ENCODE peak calls at places on chromosome 2, in six cellular contexts. One of them, this sample, is unnamed.

GRCh38 chr2:102801098-102801718 is 39.4 kb downstream of the TMEM182 start:
- DNase-seq in IMR-90: peak
- DNase-seq in H1: no peak
- DNase-seq in H9: no peak
- DNase-seq in neuronal stem cell: peak
- DNase-seq in mesenchymal stem cell: peak
- DNase-seq in this sample: no peak

GRCh38 chr2:209592106-209592505 is 168.3 kb downstream of the MAP2 start:
- DNase-seq in H1: no peak
- DNase-seq in neuronal stem cell: no peak
- DNase-seq in mesenchymal stem cell: no peak
- DNase-seq in H9: no peak
- DNase-seq in IMR-90: no peak
- DNase-seq in this sample: no peak

GRCh38 chr2:38619458-38620164 is 16.9 kb upstream of the HNRNPLL start:
- DNase-seq in mesenchymal stem cell: peak
- DNase-seq in neuronal stem cell: no peak
- DNase-seq in H9: no peak
- DNase-seq in IMR-90: peak
- DNase-seq in H1: no peak
- DNase-seq in this sample: no peak

GRCh38 chr2:170739507-170740046 is 24.4 kb downstream of the SP5 start:
- DNase-seq in H9: no peak
- DNase-seq in IMR-90: no peak
- DNase-seq in mesenchymal stem cell: no peak
- DNase-seq in neuronal stem cell: no peak
- DNase-seq in H1: no peak
- DNase-seq in this sample: no peak

GRCh38 chr2:229857634-229858033 is 64.2 kb downstream of the TRIP12 start:
- DNase-seq in H1: no peak
- DNase-seq in IMR-90: peak
- DNase-seq in neuronal stem cell: no peak
- DNase-seq in H9: no peak
- DNase-seq in mesenchymal stem cell: peak
- DNase-seq in this sample: peak

GRCh38 chr2:26001743-26002341 is 19.5 kb upstream of the KIF3C start:
- DNase-seq in H9: no peak
- DNase-seq in H1: no peak
- DNase-seq in IMR-90: peak
- DNase-seq in neuronal stem cell: no peak
- DNase-seq in mesenchymal stem cell: no peak
- DNase-seq in this sample: no peak

GRCh38 chr2:171794918-171795317 is 99.1 kb downstream of the SLC25A12 start:
- DNase-seq in IMR-90: no peak
- DNase-seq in H9: no peak
- DNase-seq in H1: no peak
- DNase-seq in mesenchymal stem cell: no peak
- DNase-seq in neuronal stem cell: peak
- DNase-seq in this sample: no peak

GRCh38 chr2:158637357-158637756 is 157.8 kb upstream of the DAPL1 start:
- DNase-seq in mesenchymal stem cell: peak
- DNase-seq in H9: no peak
- DNase-seq in IMR-90: no peak
- DNase-seq in H1: no peak
- DNase-seq in neuronal stem cell: no peak
- DNase-seq in this sample: no peak

GRCh38 chr2:222907790-222908431 is 47.1 kb downstream of the ACSL3 start:
- DNase-seq in H1: peak
- DNase-seq in mesenchymal stem cell: peak
- DNase-seq in IMR-90: peak
- DNase-seq in H9: peak
- DNase-seq in neuronal stem cell: no peak
- DNase-seq in this sample: peak

GRCh38 chr2:182949572-182950189 is 83.2 kb upstream of the FRZB start:
- DNase-seq in H9: no peak
- DNase-seq in neuronal stem cell: no peak
- DNase-seq in IMR-90: peak
- DNase-seq in H1: no peak
- DNase-seq in mesenchymal stem cell: peak
- DNase-seq in this sample: peak

GRCh38 chr2:212777020-212777491 is 238.5 kb upstream of the ERBB4 start:
- DNase-seq in mesenchymal stem cell: peak
- DNase-seq in neuronal stem cell: peak
- DNase-seq in H9: no peak
- DNase-seq in H1: no peak
- DNase-seq in IMR-90: peak
- DNase-seq in this sample: peak

GRCh38 chr2:174877796-174878195 is 113.5 kb upstream of the CHRNA1 start:
- DNase-seq in IMR-90: peak
- DNase-seq in neuronal stem cell: no peak
- DNase-seq in H1: no peak
- DNase-seq in H9: no peak
- DNase-seq in mesenchymal stem cell: no peak
- DNase-seq in this sample: no peak

GRCh38 chr2:174870787-174871186 is 106.5 kb upstream of the CHRNA1 start:
- DNase-seq in H1: no peak
- DNase-seq in mesenchymal stem cell: no peak
- DNase-seq in H9: no peak
- DNase-seq in neuronal stem cell: no peak
- DNase-seq in IMR-90: no peak
- DNase-seq in this sample: no peak

GRCh38 chr2:174878537-174879147 is 114.4 kb upstream of the CHRNA1 start:
- DNase-seq in neuronal stem cell: no peak
- DNase-seq in IMR-90: peak
- DNase-seq in mesenchymal stem cell: no peak
- DNase-seq in H1: no peak
- DNase-seq in H9: no peak
- DNase-seq in this sample: no peak

GRCh38 chr2:174873457-174873856 is 109.2 kb upstream of the CHRNA1 start:
- DNase-seq in mesenchymal stem cell: no peak
- DNase-seq in IMR-90: peak
- DNase-seq in neuronal stem cell: no peak
- DNase-seq in H1: no peak
- DNase-seq in H9: no peak
- DNase-seq in this sample: no peak

GRCh38 chr2:174874081-174874480 is 109.8 kb upstream of the CHRNA1 start:
- DNase-seq in IMR-90: no peak
- DNase-seq in H1: no peak
- DNase-seq in neuronal stem cell: no peak
- DNase-seq in H9: no peak
- DNase-seq in mesenchymal stem cell: no peak
- DNase-seq in this sample: no peak
- H4K8ac ChIP-seq in IMR-90: no peak
- H4K8ac ChIP-seq in H1: no peak
- H4K8ac ChIP-seq in neuronal stem cell: no peak
- H4K8ac ChIP-seq in H9: no peak
- H4K8ac ChIP-seq in mesenchymal stem cell: no peak
- H4K8ac ChIP-seq in this sample: no peak

DNA sequence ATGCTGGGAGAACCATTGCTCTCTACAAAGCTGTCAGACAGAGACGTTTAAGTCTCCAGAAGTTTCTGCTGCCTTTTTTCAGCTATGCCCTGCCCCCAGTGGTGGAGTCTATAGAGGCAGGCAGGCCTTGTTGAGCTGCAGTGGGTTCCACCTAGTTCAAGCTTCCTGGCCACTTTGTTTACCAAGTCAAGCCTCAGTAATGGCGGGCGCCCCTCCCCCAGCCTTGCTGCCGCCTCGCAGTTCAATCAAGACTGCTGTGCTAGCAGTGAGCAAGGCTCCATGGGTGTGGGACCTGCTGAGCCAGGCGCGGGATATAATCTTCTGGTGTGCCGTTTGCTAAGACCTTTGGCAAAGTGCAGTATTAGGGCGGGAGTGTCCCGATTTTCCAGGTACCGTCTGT is 52.7 kb upstream of the SCYGR2 start:
- DNase-seq in H1: no peak
- DNase-seq in mesenchymal stem cell: no peak
- DNase-seq in H9: peak
- DNase-seq in IMR-90: no peak
- DNase-seq in neuronal stem cell: no peak
- DNase-seq in this sample: peak
- H4K91ac ChIP-seq in H1: no peak
- H4K91ac ChIP-seq in mesenchymal stem cell: no peak
- H4K91ac ChIP-seq in H9: no peak
- H4K91ac ChIP-seq in IMR-90: no peak
- H4K91ac ChIP-seq in neuronal stem cell: no peak
- H4K91ac ChIP-seq in this sample: no peak

DNA sequence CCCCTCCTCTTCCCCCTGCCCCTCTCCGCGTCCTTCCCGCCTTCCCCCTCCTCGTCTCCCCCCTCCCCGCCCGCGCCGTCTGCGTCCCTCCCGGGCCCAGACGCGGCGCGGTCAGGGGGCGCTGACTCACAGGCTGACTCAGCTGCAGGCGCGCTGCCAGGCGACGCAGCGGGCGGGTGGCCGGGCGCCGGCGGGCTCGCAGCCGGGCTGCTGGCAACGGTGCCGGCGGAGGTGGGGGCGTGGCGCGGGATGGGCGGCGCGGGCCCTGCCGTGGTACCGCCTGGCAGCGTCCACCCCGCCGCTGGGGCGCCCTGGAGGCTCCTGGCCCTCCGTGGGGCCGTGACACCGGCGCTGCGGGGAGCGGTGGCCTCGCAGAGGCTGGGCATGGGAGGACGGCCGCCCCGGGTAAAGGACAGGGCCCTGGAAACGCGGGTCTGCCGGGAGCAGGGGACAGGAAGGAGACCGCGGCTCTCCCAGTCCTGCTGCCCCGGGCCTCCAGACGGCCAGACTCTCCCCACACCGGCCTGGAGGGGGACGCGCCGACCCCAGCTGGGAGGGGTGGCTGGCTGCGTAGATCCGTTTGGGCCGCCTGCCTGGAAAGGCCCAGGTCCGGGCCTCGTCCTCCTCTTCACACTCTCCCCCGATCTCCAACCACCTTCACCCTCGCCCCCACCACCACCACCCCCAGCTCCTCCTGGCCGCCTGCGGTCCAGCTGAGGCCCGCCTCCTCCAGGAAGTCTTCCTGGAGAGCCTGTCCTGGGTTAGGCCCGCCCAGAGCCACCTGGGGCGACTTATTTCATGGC is 10.0 kb upstream of the PROC start:
- DNase-seq in mesenchymal stem cell: peak
- DNase-seq in IMR-90: peak
- DNase-seq in H1: no peak
- DNase-seq in neuronal stem cell: peak
- DNase-seq in H9: peak
- DNase-seq in this sample: peak
- H4K8ac ChIP-seq in mesenchymal stem cell: peak
- H4K8ac ChIP-seq in IMR-90: peak
- H4K8ac ChIP-seq in H1: peak
- H4K8ac ChIP-seq in neuronal stem cell: no peak
- H4K8ac ChIP-seq in H9: no peak
- H4K8ac ChIP-seq in this sample: peak

GRCh38 chr2:146652311-146652710 is 1192.5 kb upstream of the ACVR2A start:
- DNase-seq in H9: no peak
- DNase-seq in H1: no peak
- DNase-seq in mesenchymal stem cell: peak
- DNase-seq in IMR-90: peak
- DNase-seq in neuronal stem cell: no peak
- DNase-seq in this sample: peak

DNA sequence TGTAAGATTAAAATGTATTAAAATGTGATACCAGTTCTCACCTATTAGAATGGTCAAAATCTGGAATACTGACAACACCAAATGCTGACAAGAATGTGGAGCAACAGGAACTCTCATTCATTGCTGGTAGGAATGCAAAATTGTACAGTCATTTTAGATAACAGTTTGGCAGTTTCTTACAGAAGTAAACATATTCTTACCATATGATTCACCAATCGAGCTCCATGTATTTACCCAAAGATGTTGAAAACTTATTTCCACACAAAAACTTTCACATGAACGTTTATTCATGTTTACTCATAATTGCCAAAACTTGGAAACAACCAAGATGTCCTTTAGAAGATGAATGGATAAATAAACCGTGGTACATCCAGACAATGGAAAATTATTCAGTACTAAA is 1193.5 kb upstream of the ACVR2A start:
- DNase-seq in neuronal stem cell: no peak
- DNase-seq in IMR-90: peak
- DNase-seq in H9: no peak
- DNase-seq in mesenchymal stem cell: no peak
- DNase-seq in H1: no peak
- DNase-seq in this sample: peak
- H4K91ac ChIP-seq in neuronal stem cell: no peak
- H4K91ac ChIP-seq in IMR-90: no peak
- H4K91ac ChIP-seq in H9: no peak
- H4K91ac ChIP-seq in mesenchymal stem cell: no peak
- H4K91ac ChIP-seq in H1: no peak
- H4K91ac ChIP-seq in this sample: no peak

DNA sequence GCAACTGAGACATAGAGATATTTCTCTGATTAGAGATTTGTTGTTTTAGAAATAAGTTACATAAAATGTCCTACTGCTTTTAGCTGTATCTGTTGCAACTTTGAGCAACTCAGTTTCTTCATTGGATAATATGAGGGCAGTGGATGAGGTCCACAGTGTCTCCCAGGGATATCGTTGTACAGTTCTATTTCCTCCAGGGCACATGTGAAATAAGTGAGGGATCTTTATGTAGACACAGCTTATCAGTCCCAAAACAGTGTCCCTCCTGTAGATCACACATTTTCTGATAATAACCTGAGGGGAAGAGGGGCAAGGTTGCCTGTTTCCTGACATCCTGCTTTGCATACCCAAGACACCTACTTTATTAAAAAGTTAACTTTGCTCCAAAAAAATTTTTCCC is 1231.2 kb upstream of the ZEB2 start:
- DNase-seq in IMR-90: no peak
- DNase-seq in H9: no peak
- DNase-seq in neuronal stem cell: no peak
- DNase-seq in H1: no peak
- DNase-seq in mesenchymal stem cell: peak
- DNase-seq in this sample: no peak
- H4K8ac ChIP-seq in IMR-90: peak
- H4K8ac ChIP-seq in H9: no peak
- H4K8ac ChIP-seq in neuronal stem cell: no peak
- H4K8ac ChIP-seq in H1: no peak
- H4K8ac ChIP-seq in mesenchymal stem cell: peak
- H4K8ac ChIP-seq in this sample: no peak

DNA sequence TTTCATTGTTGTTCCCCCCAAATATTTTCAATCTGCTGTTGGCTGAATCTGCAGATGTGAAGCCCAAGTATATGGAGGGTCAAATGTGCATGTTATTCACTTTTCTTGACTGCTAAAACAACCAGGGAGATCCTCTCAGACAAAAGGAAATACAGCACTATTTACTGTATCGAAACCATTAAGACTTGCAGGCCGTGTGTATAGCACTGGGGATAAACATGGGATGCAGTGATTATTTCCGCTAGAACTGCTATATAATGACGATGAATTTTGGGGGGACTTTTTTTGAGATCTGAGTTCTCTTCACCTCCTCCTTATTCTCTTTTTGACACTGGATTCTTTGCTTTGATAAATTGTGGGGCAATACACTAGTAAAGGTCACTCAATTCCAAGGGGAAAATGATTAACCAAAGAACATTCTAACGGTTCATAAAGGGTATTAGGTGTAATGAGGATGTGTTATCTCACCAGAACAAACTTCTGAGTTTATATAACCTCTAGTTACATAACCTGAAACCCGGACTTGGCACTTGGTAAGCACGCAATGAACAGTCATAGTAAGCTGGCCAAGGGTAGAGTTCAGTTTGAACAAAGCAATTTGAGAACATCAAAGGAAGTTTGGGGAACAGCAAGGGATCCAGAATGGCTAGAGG is 3.5 kb upstream of the UGT1A1 start:
- DNase-seq in H1: no peak
- DNase-seq in IMR-90: no peak
- DNase-seq in mesenchymal stem cell: no peak
- DNase-seq in H9: no peak
- DNase-seq in neuronal stem cell: no peak
- DNase-seq in this sample: no peak
- H4K91ac ChIP-seq in H1: no peak
- H4K91ac ChIP-seq in IMR-90: no peak
- H4K91ac ChIP-seq in mesenchymal stem cell: no peak
- H4K91ac ChIP-seq in H9: no peak
- H4K91ac ChIP-seq in neuronal stem cell: no peak
- H4K91ac ChIP-seq in this sample: no peak